ENCODE peak calls at places on chromosomes 11 and 22, in seven cellular contexts. P is Calu3, C is choroid plexus epithelial cell, L is fibroblast of pulmonary artery, A is HepG2, I is fibroblast of villous mesenchyme, S is fibroblast of mammary gland. H is an unnamed sample.

GRCh38 chr11:65579291-65579690 is 3.4 kb downstream of the EHBP1L1 start:
- DNase-seq in P (no peak), C (no peak), L (no peak), A (no peak), I (no peak), S (no peak), H (no peak)

GRCh38 chr11:87092159-87092558 is 54.4 kb downstream of the TMEM135 start:
- DNase-seq in P (no peak), C (no peak), L (peak), A (no peak), I (peak), S (peak), H (no peak)

GRCh38 chr11:33560729-33561128 is 139.9 kb downstream of the C11orf91 start:
- DNase-seq in P (no peak), C (no peak), L (no peak), A (no peak), I (no peak), S (no peak), H (no peak)

GRCh38 chr22:48323746-48324145 is 1503.9 kb downstream of the BRD1 start:
- DNase-seq in P (no peak), C (no peak), L (no peak), A (no peak), I (no peak), S (no peak), H (no peak)

GRCh38 chr11:33723238-33723881 is 12.9 kb downstream of the CD59 start:
- DNase-seq in P (no peak), C (peak), L (peak), A (no peak), I (peak), S (peak), H (no peak)

GRCh38 chr22:49719046-49719445 is 108.6 kb downstream of the BRD1 start:
- DNase-seq in P (no peak), C (no peak), L (no peak), A (no peak), I (no peak), S (no peak), H (no peak)

GRCh38 chr11:134741453-134742227 is 329.6 kb upstream of the B3GAT1 start:
- DNase-seq in P (no peak), C (peak), L (peak), A (peak), I (peak), S (no peak), H (no peak)

GRCh38 chr11:10305262-10305963 is 540 bp downstream of the ADM start:
- DNase-seq in P (peak), C (peak), L (no peak), A (peak), I (no peak), S (no peak), H (peak)

GRCh38 chr11:30196400-30197206 is 34.2 kb upstream of the FSHB start:
- DNase-seq in P (peak), C (peak), L (peak), A (peak), I (peak), S (peak), H (peak)

DNA sequence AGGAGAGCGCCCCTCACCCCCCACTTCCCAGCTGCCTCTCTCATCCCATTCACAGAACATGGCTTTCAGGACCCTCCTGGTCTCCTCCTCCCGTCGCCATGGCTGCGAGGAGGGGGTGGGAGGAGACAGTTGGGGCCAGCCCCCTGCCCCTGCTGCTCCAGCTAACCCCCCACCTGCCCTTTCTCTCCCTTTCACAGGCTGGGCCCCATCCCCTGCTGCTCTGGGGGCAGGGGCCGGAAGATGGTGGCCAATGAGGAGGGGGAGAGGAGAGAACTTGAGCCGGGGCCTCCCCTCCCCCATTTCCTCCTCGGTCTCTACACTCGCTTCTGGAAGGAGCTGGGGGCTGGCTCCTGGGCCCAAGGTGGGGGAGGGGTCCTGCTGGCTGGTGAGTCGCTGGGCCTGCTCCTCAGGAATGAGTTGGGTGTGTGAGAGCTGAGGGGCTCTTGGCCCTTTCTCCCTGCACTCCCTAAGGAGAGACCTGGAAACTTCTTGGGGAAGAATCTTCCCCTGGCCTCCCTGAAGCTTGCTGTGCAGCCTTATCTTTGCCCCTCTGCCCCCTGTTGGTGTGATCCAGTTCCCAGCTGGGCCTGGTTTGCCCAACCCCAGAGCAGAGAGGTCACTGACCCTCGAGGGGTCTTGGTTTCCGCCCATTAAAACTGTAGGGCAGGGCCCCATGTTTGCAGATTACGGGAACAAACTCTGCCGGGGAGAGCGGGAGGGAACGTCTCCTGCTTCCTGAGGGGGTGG is 10.2 kb downstream of the YPEL4 start:
- DNase-seq in P (no peak), C (peak), L (peak), A (peak), I (peak), S (peak), H (no peak)
- TF ChIP-seq CTCF in P (no peak), C (no peak), L (no peak), A (peak), I (no peak), S (no peak), H (no peak)

GRCh38 chr11:19660076-19660475 is 52.6 kb upstream of the NAV2 start:
- DNase-seq in P (peak), C (peak), L (peak), A (peak), I (peak), S (peak), H (no peak)

GRCh38 chr11:19661827-19662226 is 50.8 kb upstream of the NAV2 start:
- DNase-seq in P (no peak), C (no peak), L (no peak), A (no peak), I (no peak), S (no peak), H (no peak)

GRCh38 chr11:19659529-19659928 is 53.1 kb upstream of the NAV2 start:
- DNase-seq in P (no peak), C (no peak), L (no peak), A (no peak), I (no peak), S (no peak), H (no peak)

GRCh38 chr11:19656140-19656541 is 56.5 kb upstream of the NAV2 start:
- DNase-seq in P (no peak), C (no peak), L (no peak), A (no peak), I (no peak), S (no peak), H (no peak)

GRCh38 chr11:19658344-19658743 is 54.3 kb upstream of the NAV2 start:
- DNase-seq in P (no peak), C (no peak), L (no peak), A (no peak), I (no peak), S (no peak), H (no peak)
- TF ChIP-seq CTCF in P (no peak), C (peak), L (peak), A (no peak), I (no peak), S (peak), H (no peak)

GRCh38 chr22:45818130-45819085 is 146.8 kb downstream of the ATXN10 start:
- DNase-seq in P (no peak), C (peak), L (no peak), A (peak), I (no peak), S (no peak), H (no peak)
- TF ChIP-seq CTCF in P (no peak), C (no peak), L (no peak), A (no peak), I (no peak), S (no peak), H (no peak)

GRCh38 chr11:45921561-45922424 is 663 bp upstream of the LARGE2 start:
- DNase-seq in P (peak), C (no peak), L (no peak), A (peak), I (no peak), S (no peak), H (peak)

GRCh38 chr11:45920531-45921477 is 1.7 kb upstream of the LARGE2 start:
- DNase-seq in P (no peak), C (no peak), L (no peak), A (no peak), I (no peak), S (no peak), H (no peak)

GRCh38 chr11:45924036-45924915 is 1.8 kb downstream of the LARGE2 start:
- DNase-seq in P (no peak), C (no peak), L (no peak), A (no peak), I (no peak), S (no peak), H (peak)

GRCh38 chr11:45924927-45925326 is 2.5 kb downstream of the LARGE2 start:
- DNase-seq in P (no peak), C (no peak), L (no peak), A (no peak), I (no peak), S (no peak), H (peak)

DNA sequence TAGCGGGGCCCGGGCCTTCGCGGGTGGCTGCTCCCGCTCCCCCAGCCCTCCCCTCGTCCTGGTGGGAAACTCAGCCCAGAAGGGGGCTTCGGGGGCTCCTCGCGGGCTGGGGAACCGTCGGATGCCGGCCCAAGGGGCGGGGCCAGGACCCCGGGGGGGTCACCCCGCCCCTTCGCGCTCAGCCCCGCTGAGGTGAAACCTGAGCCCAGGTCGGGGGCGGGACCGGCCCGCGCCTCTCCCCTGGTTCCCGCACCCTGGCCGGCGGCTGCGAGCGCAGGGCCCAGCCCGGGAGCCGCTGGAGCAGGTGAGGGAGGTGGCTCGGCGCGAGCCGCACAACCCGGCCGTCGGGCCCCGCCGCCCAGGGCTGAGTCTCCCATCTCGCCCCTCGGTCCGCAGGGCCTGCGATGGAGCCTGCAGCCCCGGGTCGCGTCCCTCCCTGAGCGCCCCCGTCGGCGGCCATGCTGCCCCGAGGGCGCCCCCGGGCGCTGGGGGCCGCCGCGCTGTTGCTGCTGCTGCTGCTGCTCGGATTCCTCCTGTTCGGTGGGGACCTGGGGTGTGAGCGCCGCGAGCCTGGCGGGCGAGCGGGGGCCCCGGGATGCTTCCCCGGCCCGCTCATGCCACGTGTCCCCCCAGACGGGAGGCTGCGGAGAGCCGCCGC is at the start of gene LARGE2:
- DNase-seq in P (peak), C (no peak), L (no peak), A (no peak), I (no peak), S (no peak), H (peak)
- TF ChIP-seq CTCF in P (peak), C (no peak), L (no peak), A (peak), I (no peak), S (no peak), H (no peak)

DNA sequence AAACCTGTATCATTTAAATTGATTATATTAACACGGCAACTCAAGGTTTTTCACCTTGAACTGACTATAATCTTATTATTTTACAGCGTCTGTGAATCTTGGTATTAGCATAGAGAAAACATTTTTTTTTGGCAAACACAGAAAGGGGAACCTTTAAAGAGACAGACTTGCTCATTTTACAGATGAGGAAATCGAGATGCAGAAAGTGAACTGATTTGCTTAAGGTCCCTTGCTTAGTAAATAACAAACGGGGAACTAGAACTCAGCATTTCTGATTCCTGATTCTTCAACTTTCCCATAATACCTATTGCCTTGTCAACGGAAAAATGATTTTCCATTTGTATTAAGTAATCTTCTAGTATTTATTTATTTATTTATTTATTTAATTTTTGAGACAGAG is 33.2 kb upstream of the CECR2 start:
- DNase-seq in P (no peak), C (no peak), L (no peak), A (no peak), I (no peak), S (no peak), H (no peak)
- TF ChIP-seq CTCF in P (no peak), C (no peak), L (no peak), A (no peak), I (no peak), S (no peak), H (no peak)

GRCh38 chr11:43812471-43812870 is 68.2 kb upstream of the ALKBH3 start:
- DNase-seq in P (no peak), C (no peak), L (no peak), A (no peak), I (no peak), S (no peak), H (no peak)

GRCh38 chr11:43806976-43807375 is 73.7 kb upstream of the ALKBH3 start:
- DNase-seq in P (no peak), C (no peak), L (no peak), A (no peak), I (no peak), S (no peak), H (no peak)

GRCh38 chr11:43810929-43811596 is 69.6 kb upstream of the ALKBH3 start:
- DNase-seq in P (no peak), C (peak), L (peak), A (no peak), I (peak), S (peak), H (no peak)
- TF ChIP-seq CTCF in P (no peak), C (peak), L (peak), A (no peak), I (peak), S (peak), H (no peak)

GRCh38 chr11:32331792-32332191 is 103.5 kb downstream of the WT1 start:
- DNase-seq in P (no peak), C (no peak), L (no peak), A (no peak), I (no peak), S (no peak), H (no peak)

GRCh38 chr11:32331098-32331497 is 104.2 kb downstream of the WT1 start:
- DNase-seq in P (no peak), C (peak), L (peak), A (no peak), I (peak), S (no peak), H (no peak)

GRCh38 chr11:32332990-32333334 is 102.4 kb downstream of the WT1 start:
- DNase-seq in P (no peak), C (no peak), L (no peak), A (no peak), I (no peak), S (no peak), H (no peak)

GRCh38 chr11:32333335-32333991 is 101.9 kb downstream of the WT1 start:
- DNase-seq in P (peak), C (peak), L (peak), A (no peak), I (peak), S (peak), H (no peak)

GRCh38 chr11:32334822-32335221 is 100.5 kb downstream of the WT1 start:
- DNase-seq in P (peak), C (no peak), L (no peak), A (peak), I (no peak), S (peak), H (no peak)
- TF ChIP-seq CTCF in P (peak), C (peak), L (peak), A (peak), I (peak), S (peak), H (no peak)

GRCh38 chr11:82174610-82175009 is 559.1 kb downstream of the FAM181B start:
- DNase-seq in P (no peak), C (peak), L (no peak), A (peak), I (no peak), S (no peak), H (no peak)
- TF ChIP-seq CTCF in P (no peak), C (peak), L (no peak), A (no peak), I (peak), S (peak), H (no peak)

H was measured in activated B cell treated with CpG ODN at 0.5 μM for 24 hours.